ENCODE peak calls at places on chromosome 3, in five cellular contexts. E, S, Q, G and W are unnamed samples.

GRCh38 chr3:30749230-30749629 is 142.8 kb downstream of the TGFBR2 start:
- DNase-seq in E (no peak), S (no peak), Q (no peak), G (no peak), W (peak; percentile 12)

GRCh38 chr3:169158379-169158778 is 505.1 kb downstream of the MECOM start:
- DNase-seq in E (no peak), S (no peak), Q (no peak), G (no peak), W (no peak)

GRCh38 chr3:37580237-37580636 is 281.4 kb upstream of the CTDSPL start:
- DNase-seq in E (no peak), S (no peak), Q (no peak), G (no peak), W (peak; percentile 20)

GRCh38 chr3:123871946-123872345 is 12.2 kb downstream of the MYLK start:
- DNase-seq in E (peak; percentile 23), S (no peak), Q (no peak), G (peak; percentile 44), W (peak; percentile 26)

GRCh38 chr3:182886497-182886896 is 93.2 kb downstream of the ATP11B start:
- DNase-seq in E (peak; percentile 42), S (no peak), Q (peak; percentile 25), G (no peak), W (peak; percentile 41)

GRCh38 chr3:76756578-76756977 is 283.3 kb upstream of the ROBO2 start:
- DNase-seq in E (no peak), S (no peak), Q (no peak), G (no peak), W (no peak)

GRCh38 chr3:169104541-169104940 is 559.0 kb downstream of the MECOM start:
- DNase-seq in E (peak; percentile 75), S (no peak), Q (peak; percentile 95), G (no peak), W (peak; percentile 79)

GRCh38 chr3:184738982-184739381 is 27.1 kb upstream of the MAGEF1 start:
- DNase-seq in E (no peak), S (no peak), Q (no peak), G (no peak), W (no peak)

GRCh38 chr3:61562810-61563613 is 1.6 kb downstream of the PTPRG start:
- DNase-seq in E (peak; percentile 35), S (peak; percentile 60), Q (peak; percentile 44), G (peak; percentile 66), W (no peak)

GRCh38 chr3:194773216-194773615 is 87.5 kb downstream of the FAM43A start:
- DNase-seq in E (no peak), S (no peak), Q (no peak), G (no peak), W (peak; percentile 69)

GRCh38 chr3:99458013-99458412 is 180.4 kb upstream of the COL8A1 start:
- DNase-seq in E (no peak), S (no peak), Q (no peak), G (no peak), W (no peak)

GRCh38 chr3:45783667-45784066 is 12.7 kb downstream of the SLC6A20 start:
- DNase-seq in E (no peak), S (no peak), Q (no peak), G (no peak), W (no peak)

GRCh38 chr3:1699361-1699920 is 399.2 kb upstream of the CNTN4 start:
- DNase-seq in E (no peak), S (no peak), Q (no peak), G (no peak), W (no peak)
- TF ChIP-seq CTCF in E (no peak), S (no peak), Q (no peak), G (no peak), W (no peak)

GRCh38 chr3:140441006-140441405 is 236.9 kb upstream of the TRIM42 start:
- DNase-seq in E (peak; percentile 15), S (no peak), Q (peak; percentile 62), G (no peak), W (peak; percentile 83)

GRCh38 chr3:140442621-140443020 is 235.2 kb upstream of the TRIM42 start:
- DNase-seq in E (no peak), S (no peak), Q (no peak), G (no peak), W (peak; percentile 29)

GRCh38 chr3:140438736-140439505 is 238.9 kb upstream of the TRIM42 start:
- DNase-seq in E (no peak), S (no peak), Q (no peak), G (no peak), W (no peak)

GRCh38 chr3:140440446-140440845 is 237.4 kb upstream of the TRIM42 start:
- DNase-seq in E (no peak), S (no peak), Q (no peak), G (no peak), W (no peak)

DNA sequence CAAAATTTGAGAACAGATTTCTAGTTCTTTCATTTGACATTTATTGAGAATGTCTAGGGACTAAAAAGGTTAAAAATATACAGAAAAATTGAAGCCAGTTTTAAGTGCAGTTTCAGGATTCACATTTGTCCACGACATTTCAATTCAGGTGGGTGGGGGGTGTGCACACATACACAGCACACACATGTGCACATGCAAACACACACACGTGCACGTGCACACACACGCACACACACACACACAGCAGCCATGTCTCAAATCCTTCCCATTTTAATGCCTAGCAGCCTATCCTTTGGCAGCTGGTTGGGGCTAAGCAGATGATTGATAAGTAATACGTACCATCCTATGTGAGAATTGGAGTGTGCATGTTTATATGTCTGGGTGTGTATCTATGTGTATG is 238.3 kb upstream of the TRIM42 start:
- DNase-seq in E (no peak), S (no peak), Q (no peak), G (no peak), W (no peak)
- TF ChIP-seq CTCF in E (no peak), S (no peak), Q (no peak), G (no peak), W (no peak)

GRCh38 chr3:90011136-90011535 is 903.7 kb downstream of the EPHA3 start:
- DNase-seq in E (no peak), S (no peak), Q (peak; percentile 40), G (no peak), W (no peak)

GRCh38 chr3:90007786-90008499 is 900.5 kb downstream of the EPHA3 start:
- DNase-seq in E (peak; percentile 5), S (no peak), Q (peak; percentile 79), G (no peak), W (peak; percentile 63)

GRCh38 chr3:90011596-90011995 is 904.2 kb downstream of the EPHA3 start:
- DNase-seq in E (no peak), S (no peak), Q (no peak), G (no peak), W (no peak)

GRCh38 chr3:90011996-90012395 is 904.6 kb downstream of the EPHA3 start:
- DNase-seq in E (no peak), S (no peak), Q (no peak), G (no peak), W (no peak)

DNA sequence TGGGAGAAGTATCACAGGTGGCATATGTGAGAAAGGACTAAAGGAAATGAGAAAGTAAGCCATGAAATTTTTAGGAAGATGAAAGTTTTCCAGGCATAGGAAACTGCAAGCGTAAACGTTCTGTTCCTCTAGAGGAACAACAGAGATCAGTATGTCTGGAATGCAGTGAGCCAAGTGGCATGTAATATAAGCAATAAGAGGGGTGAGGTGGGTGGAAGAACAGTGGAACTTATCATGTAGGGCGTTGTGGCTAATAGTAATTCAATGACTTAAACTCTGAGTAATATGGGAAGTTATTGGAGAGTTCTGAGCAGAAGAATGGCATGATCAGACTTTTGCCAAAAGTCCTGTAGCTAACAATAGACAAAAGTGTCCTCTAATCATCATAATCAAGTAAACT is 902.9 kb downstream of the EPHA3 start:
- DNase-seq in E (peak; percentile 47), S (no peak), Q (peak; percentile 84), G (peak; percentile 26), W (peak; percentile 63)
- TF ChIP-seq CTCF in E (no peak), S (no peak), Q (no peak), G (no peak), W (no peak)

GRCh38 chr3:59143447-59143846 is 93.6 kb upstream of the CFAP20DC start:
- DNase-seq in E (no peak), S (no peak), Q (peak; percentile 24), G (no peak), W (no peak)
- TF ChIP-seq CTCF in E (no peak), S (peak; percentile 36), Q (peak; percentile 41), G (peak; percentile 25), W (peak; percentile 13)

GRCh38 chr3:43923101-43923979 is 232.6 kb downstream of the ABHD5 start:
- DNase-seq in E (no peak), S (no peak), Q (no peak), G (no peak), W (no peak)

GRCh38 chr3:43921056-43921455 is 230.3 kb downstream of the ABHD5 start:
- DNase-seq in E (no peak), S (no peak), Q (peak; percentile 45), G (no peak), W (no peak)

GRCh38 chr3:43915546-43915945 is 224.8 kb downstream of the ABHD5 start:
- DNase-seq in E (no peak), S (no peak), Q (no peak), G (no peak), W (peak; percentile 40)

GRCh38 chr3:43922374-43922773 is 231.6 kb downstream of the ABHD5 start:
- DNase-seq in E (no peak), S (no peak), Q (no peak), G (no peak), W (peak; percentile 8)

DNA sequence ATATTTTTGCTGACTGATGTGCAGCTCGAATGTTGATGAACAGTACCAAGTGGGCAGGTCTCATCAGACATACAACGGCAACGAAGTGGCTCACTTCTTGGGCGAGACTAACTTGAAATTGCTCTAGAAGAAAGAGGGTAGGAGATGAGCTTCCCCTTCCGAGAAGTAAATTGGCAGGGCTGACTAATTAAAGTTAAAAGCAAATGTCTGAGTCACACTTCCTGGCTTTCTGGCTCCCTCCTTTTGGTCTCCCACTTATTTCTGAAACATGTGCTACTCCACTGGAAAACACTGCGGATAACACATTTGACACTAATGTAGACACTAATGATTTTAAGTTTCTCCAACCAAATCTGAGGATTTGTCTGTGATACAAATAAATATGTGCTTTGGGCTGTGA is 228.3 kb downstream of the ABHD5 start:
- DNase-seq in E (no peak), S (no peak), Q (no peak), G (no peak), W (peak; percentile 53)
- TF ChIP-seq CTCF in E (no peak), S (no peak), Q (no peak), G (no peak), W (no peak)

GRCh38 chr3:64244011-64244942 is 19.0 kb upstream of the PRICKLE2 start:
- DNase-seq in E (no peak), S (no peak), Q (peak; percentile 59), G (no peak), W (peak; percentile 60)
- TF ChIP-seq CTCF in E (peak; percentile 58), S (peak; percentile 59), Q (peak; percentile 61), G (peak; percentile 53), W (peak; percentile 58)